ENCODE peak calls at places on chromosomes 13 and 19, in four cellular contexts. W is mammary epithelial cell, N is PC-3, E is GM23338. U is an unnamed sample.

GRCh38 chr19:36483653-36484052 is 5.7 kb downstream of the ZNF566 start:
- DNase-seq in W (no peak), N (no peak), E (no peak), U (no peak)

GRCh38 chr19:17766543-17767131 is 15.4 kb downstream of the FCHO1 start:
- DNase-seq in W (peak; percentile 68), N (peak; percentile 90), E (peak; percentile 95), U (peak; percentile 92)

GRCh38 chr13:65768545-65768944 is 1461.6 kb downstream of the PCDH9 start:
- DNase-seq in W (no peak), N (no peak), E (peak; percentile 67), U (no peak)

GRCh38 chr13:50081106-50081898 is 66.1 kb downstream of the KCNRG start:
- DNase-seq in W (no peak), N (no peak), E (peak; percentile 73), U (peak; percentile 71)

GRCh38 chr19:12800873-12801465 is 631 bp downstream of the PRDX2 start:
- DNase-seq in W (no peak), N (peak; percentile 22), E (peak; percentile 69), U (peak; percentile 58)

GRCh38 chr19:13615890-13616289 is 109.6 kb upstream of the CACNA1A start:
- DNase-seq in W (no peak), N (no peak), E (no peak), U (no peak)

GRCh38 chr13:106187092-106187491 is 348.4 kb downstream of the EFNB2 start:
- DNase-seq in W (no peak), N (no peak), E (no peak), U (no peak)

GRCh38 chr13:64767054-64767453 is 2463.1 kb downstream of the PCDH9 start:
- DNase-seq in W (no peak), N (no peak), E (no peak), U (no peak)

DNA sequence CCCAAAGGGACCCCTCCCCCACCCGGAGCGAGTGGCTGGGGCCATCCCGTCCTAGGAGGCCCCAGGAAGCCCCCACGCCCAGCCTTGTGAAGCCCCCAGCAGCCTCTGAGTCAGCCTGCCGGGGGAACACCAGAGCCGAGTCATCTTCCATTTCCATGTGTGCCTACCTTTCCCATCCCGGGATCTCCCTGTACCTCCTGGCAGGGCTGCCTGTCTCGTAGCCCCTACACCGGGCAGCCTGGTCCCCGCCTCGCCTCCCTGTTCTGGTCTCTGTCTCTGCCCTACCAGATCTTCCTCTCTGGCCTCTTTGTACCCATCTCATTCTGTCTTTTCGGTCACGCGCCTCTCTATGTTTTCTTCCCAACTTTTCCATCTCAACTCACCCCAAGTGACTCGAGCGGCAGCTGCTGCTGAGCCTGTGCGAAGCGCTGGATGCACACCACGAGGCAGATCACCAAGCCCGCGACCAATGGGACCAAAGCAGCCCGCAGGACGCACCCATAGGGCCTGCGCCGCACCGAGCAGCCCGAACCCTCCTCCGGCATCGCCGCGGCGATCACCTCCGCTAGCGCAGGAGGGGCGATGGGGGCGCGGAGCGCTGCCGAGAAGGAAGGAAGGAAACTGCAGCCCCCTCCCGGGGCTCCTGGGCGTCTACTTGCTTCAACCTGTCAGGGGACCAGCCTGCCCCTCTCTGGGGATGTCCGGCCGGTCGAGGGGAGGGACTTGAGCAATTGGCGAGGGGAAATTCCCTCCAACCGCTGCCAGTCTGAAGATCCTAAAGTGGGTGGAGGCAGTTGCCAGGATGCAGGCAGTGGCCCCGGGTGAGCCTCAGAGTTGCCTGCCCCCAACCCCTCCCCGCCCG is at the start of gene CD70:
- DNase-seq in W (peak; percentile 66), N (no peak), E (peak; percentile 85), U (no peak)
- H3K79me2 ChIP-seq in W (no peaks in the 10 kb centered on the region), N (no peaks in the 10 kb centered on the region), E (no peaks in the 10 kb centered on the region), U (no peaks in the 10 kb centered on the region)

DNA sequence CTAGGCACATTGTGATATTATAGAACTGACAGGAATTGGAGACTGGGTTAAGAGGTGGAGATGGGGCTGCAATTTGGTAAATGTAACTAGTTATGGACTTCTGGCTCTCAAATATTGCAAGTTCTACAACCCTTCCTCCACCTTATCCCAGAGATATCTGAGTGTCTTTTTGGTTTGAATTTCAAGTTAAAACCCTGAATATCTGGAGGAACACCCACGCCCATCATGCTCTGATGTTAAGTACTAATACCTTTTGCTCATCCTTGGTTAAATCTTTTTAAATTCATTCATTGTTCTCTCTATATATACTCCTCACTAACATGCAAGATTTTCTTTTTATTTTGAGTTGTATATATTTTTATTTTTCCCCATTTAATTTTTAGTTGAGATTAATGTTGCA is 28.9 kb downstream of the ITGBL1 start:
- DNase-seq in W (no peak), N (no peak), E (no peak), U (no peak)
- H2AFZ ChIP-seq in W (no peak overlapping the region), N (no peak overlapping the region), E (no peak overlapping the region), U (no peak overlapping the region)

GRCh38 chr19:2232286-2233151 is 3.6 kb downstream of the PLEKHJ1 start:
- DNase-seq in W (no peak), N (no peak), E (no peak), U (no peak)
- H3K79me2 ChIP-seq in W (peaks cover 48% of the 10 kb centered on the region), N (peaks cover 41% of the 10 kb centered on the region), E (peaks cover 27% of the 10 kb centered on the region), U (peaks cover 47% of the 10 kb centered on the region)

DNA sequence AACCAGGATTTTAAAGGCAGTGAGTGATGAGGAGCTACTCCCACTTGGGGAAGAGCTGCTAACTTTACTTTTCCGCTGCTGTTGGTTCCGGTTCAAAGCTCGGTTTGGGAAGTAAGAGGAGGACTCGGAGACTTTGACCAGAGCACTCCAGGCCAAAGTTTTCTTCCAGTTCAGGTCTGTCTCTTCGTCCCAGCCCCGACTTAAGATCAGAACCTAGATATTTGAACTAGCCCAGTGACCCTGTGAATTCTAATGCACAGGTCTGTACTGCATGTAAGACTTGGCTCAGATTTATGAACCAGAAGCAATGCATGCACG is 2.0 kb downstream of the COL4A2 start:
- DNase-seq in W (no peak), N (no peak), E (no peak), U (no peak)
- H2AFZ ChIP-seq in W (peak overlapping the region; percentile 90), N (peak overlapping the region; percentile 69), E (peak overlapping the region; percentile 2), U (no peak overlapping the region)

GRCh38 chr19:41309225-41310030 is 544 bp upstream of the CCDC97 start:
- DNase-seq in W (no peak), N (peak; percentile 12), E (no peak), U (no peak)

GRCh38 chr19:41308450-41309224 is 1.3 kb upstream of the CCDC97 start:
- DNase-seq in W (peak; percentile 73), N (peak; percentile 94), E (peak; percentile 96), U (peak; percentile 93)

GRCh38 chr19:41311072-41311471 is 1.1 kb downstream of the CCDC97 start:
- DNase-seq in W (no peak), N (no peak), E (no peak), U (no peak)

GRCh38 chr19:41310031-41310831 is at the start of gene CCDC97:
- DNase-seq in W (peak; percentile 83), N (peak; percentile 78), E (peak; percentile 93), U (peak; percentile 94)

GRCh38 chr19:41311613-41312012 is 1.6 kb downstream of the CCDC97 start:
- DNase-seq in W (no peak), N (no peak), E (no peak), U (no peak)
- H3K79me2 ChIP-seq in W (peaks cover 46% of the 10 kb centered on the region), N (peaks cover 31% of the 10 kb centered on the region), E (peaks cover 21% of the 10 kb centered on the region), U (peaks cover 48% of the 10 kb centered on the region)

U was measured in hepatocyte.